ENCODE peak calls at places on chromosome 21, in five cellular contexts. Z, E, O, F and A are unnamed samples.

GRCh38 chr21:32257952-32258785 is 20.7 kb downstream of the MIS18A start:
- DNase-seq in O (peak), E (no peak), Z (peak), F (peak), A (no peak)

GRCh38 chr21:15872236-15872635 is 142.5 kb downstream of the USP25 start:
- DNase-seq in F (no peak), O (no peak), E (no peak), Z (no peak), A (no peak)

GRCh38 chr21:16058896-16059295 is 329.1 kb downstream of the USP25 start:
- DNase-seq in O (no peak), Z (no peak), F (no peak), E (no peak), A (no peak)

GRCh38 chr21:32795376-32795775 is 23.8 kb upstream of the PAXBP1 start:
- DNase-seq in O (no peak), Z (no peak), E (no peak), F (no peak), A (no peak)

GRCh38 chr21:45031231-45032191 is 42.9 kb upstream of the ADARB1 start:
- DNase-seq in F (no peak), E (no peak), O (no peak), Z (no peak), A (no peak)

GRCh38 chr21:33537212-33537611 is 4.7 kb downstream of the GART start:
- DNase-seq in O (no peak), Z (no peak), E (no peak), F (no peak), A (no peak)

GRCh38 chr21:30194701-30195299 is 21.1 kb downstream of the CLDN8 start:
- DNase-seq in Z (no peak), E (no peak), F (no peak), O (no peak), A (no peak)

GRCh38 chr21:32131960-32132359 is 146.9 kb downstream of the MIS18A start:
- DNase-seq in F (no peak), E (no peak), Z (peak), O (no peak), A (no peak)

GRCh38 chr21:46057111-46057709 is 40.7 kb upstream of the COL6A2 start:
- DNase-seq in E (no peak), F (no peak), O (no peak), Z (no peak), A (peak)

GRCh38 chr21:28333455-28334108 is 659.1 kb downstream of the LTN1 start:
- DNase-seq in Z (no peak), E (no peak), O (no peak), F (no peak), A (no peak)

GRCh38 chr21:29194847-29195246 is 64.4 kb downstream of the MAP3K7CL start:
- DNase-seq in O (no peak), Z (no peak), E (no peak), F (no peak), A (no peak)

GRCh38 chr21:36587388-36587787 is 107.5 kb upstream of the CLDN14 start:
- DNase-seq in Z (no peak), O (no peak), F (no peak), E (no peak), A (no peak)

GRCh38 chr21:26795866-26796329 is 49.3 kb downstream of the ADAMTS1 start:
- DNase-seq in E (no peak), O (peak), Z (peak), F (peak), A (no peak)

GRCh38 chr21:26800001-26800400 is 45.2 kb downstream of the ADAMTS1 start:
- DNase-seq in E (no peak), O (no peak), Z (no peak), F (no peak), A (no peak)

GRCh38 chr21:26795398-26795790 is 49.8 kb downstream of the ADAMTS1 start:
- DNase-seq in F (no peak), E (no peak), Z (no peak), O (no peak), A (no peak)

GRCh38 chr21:26798856-26799751 is 46.1 kb downstream of the ADAMTS1 start:
- DNase-seq in E (no peak), F (no peak), Z (no peak), O (no peak), A (no peak)

DNA sequence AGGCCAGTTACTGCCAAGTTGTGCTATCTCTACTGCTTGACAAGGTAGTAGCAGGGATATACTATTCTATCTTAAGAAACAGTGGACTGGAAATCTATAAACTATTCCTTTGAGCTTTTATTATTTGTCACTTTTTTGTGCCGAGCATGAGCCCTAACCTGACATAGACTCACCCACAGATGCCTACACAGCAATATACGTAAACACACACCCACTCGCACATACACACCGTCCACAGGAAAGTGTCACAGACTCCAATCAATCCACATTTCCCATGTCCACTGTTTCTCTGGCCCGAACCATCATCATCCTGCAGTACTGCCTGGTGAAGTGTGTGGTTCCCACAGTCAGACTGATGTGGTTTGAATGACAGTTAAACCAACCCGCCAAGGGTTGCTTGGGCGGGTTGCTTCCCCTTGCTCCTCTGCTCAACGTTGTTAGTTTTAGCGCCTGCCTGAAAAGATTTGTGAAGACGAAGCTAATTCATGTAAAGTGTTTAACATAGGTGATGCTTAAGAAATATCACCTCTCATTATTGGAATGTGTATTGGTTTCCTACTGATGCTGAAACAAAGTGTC is 47.2 kb downstream of the ADAMTS1 start:
- DNase-seq in F (no peak), Z (no peak), O (no peak), E (no peak), A (no peak)
- TF ChIP-seq CTCF in F (no peak), Z (no peak), O (no peak), E (no peak), A (no peak)

DNA sequence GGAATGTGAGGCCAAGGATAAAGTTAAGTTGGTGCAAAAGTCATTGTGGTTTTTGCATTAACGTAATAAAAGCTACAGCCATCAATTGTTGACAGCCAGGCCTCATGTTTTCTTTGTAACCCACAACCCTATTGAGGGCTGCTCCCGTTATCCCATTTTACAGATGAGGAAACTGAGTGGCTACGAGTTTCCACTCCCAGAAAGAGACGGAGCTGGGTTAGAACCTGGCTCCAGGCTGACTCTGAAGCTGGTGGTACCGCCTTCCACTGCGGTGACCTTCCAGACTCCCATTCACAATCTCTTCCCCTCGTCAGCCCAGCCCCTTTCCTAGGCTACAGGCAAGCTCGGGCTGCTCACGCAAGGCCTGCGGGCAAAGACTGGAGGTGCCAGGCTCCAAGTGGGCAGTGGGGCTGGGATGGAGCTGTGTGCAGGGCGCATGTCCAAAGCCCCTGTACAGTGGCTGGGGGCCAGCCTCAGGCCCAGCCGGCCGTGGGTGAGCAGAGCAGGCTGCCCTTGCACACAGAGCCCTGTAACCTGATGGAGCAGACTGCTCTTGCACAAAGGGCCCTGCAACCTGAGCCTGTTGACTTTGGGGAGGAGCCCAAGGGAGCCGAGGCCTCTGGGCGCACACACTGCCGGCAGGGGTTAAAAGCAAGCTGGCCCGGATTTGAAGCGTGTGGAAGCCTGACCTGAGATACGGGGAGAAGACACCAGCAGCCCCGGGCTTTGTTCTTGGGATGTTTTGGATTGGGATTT is 97.4 kb upstream of the TMPRSS2 start:
- DNase-seq in Z (no peak), F (no peak), O (no peak), E (no peak), A (no peak)
- TF ChIP-seq CTCF in Z (no peak), F (no peak), O (no peak), E (no peak), A (no peak)

GRCh38 chr21:34736116-34736870 is 67.5 kb downstream of the CLIC6 start:
- DNase-seq in Z (no peak), O (no peak), E (no peak), F (no peak), A (no peak)

GRCh38 chr21:34730756-34731445 is 62.1 kb downstream of the CLIC6 start:
- DNase-seq in O (no peak), Z (no peak), E (no peak), F (no peak), A (no peak)

GRCh38 chr21:34734696-34735095 is 65.9 kb downstream of the CLIC6 start:
- DNase-seq in O (no peak), E (no peak), Z (no peak), F (no peak), A (no peak)

GRCh38 chr21:34732388-34732821 is 63.6 kb downstream of the CLIC6 start:
- DNase-seq in F (no peak), O (no peak), E (no peak), Z (no peak), A (no peak)

GRCh38 chr21:34733866-34734265 is 65.1 kb downstream of the CLIC6 start:
- DNase-seq in F (no peak), O (no peak), Z (no peak), E (no peak), A (no peak)
- TF ChIP-seq CTCF in F (no peak), O (no peak), Z (no peak), E (no peak), A (no peak)

GRCh38 chr21:39952265-39952664 is 85.0 kb downstream of the PCP4 start:
- DNase-seq in Z (no peak), E (no peak), F (no peak), O (no peak), A (no peak)

GRCh38 chr21:39956586-39956985 is 89.3 kb downstream of the PCP4 start:
- DNase-seq in O (no peak), Z (no peak), F (no peak), E (no peak), A (no peak)

GRCh38 chr21:39955326-39955725 is 88.1 kb downstream of the PCP4 start:
- DNase-seq in F (no peak), O (no peak), Z (no peak), E (no peak), A (no peak)

GRCh38 chr21:39951183-39952101 is 84.2 kb downstream of the PCP4 start:
- DNase-seq in Z (no peak), O (no peak), E (no peak), F (no peak), A (no peak)

GRCh38 chr21:39954570-39954969 is 87.3 kb downstream of the PCP4 start:
- DNase-seq in F (no peak), E (no peak), O (no peak), Z (no peak), A (no peak)
- TF ChIP-seq CTCF in F (no peak), E (no peak), O (no peak), Z (no peak), A (no peak)

GRCh38 chr21:40512590-40512989 is 334.4 kb downstream of the DSCAM start:
- DNase-seq in O (no peak), Z (no peak), E (no peak), F (no peak), A (no peak)
- TF ChIP-seq CTCF in O (peak), Z (peak), E (no peak), F (peak), A (peak)

GRCh38 chr21:14491269-14491681 is 54.8 kb downstream of the SAMSN1 start:
- DNase-seq in E (no peak), O (no peak), F (no peak), Z (no peak), A (no peak)
- TF ChIP-seq CTCF in E (no peak), O (no peak), F (no peak), Z (no peak), A (no peak)

GRCh38 chr21:37658121-37658993 is 257.9 kb downstream of the KCNJ6 start:
- DNase-seq in F (no peak), E (no peak), O (no peak), Z (no peak), A (no peak)

GRCh38 chr21:37656899-37657298 is 259.4 kb downstream of the KCNJ6 start:
- DNase-seq in Z (no peak), F (no peak), O (no peak), E (no peak), A (no peak)

GRCh38 chr21:37659874-37660273 is 256.4 kb downstream of the KCNJ6 start:
- DNase-seq in O (no peak), E (no peak), F (no peak), Z (no peak), A (no peak)

GRCh38 chr21:37660709-37661108 is 255.5 kb downstream of the KCNJ6 start:
- DNase-seq in O (no peak), E (no peak), F (no peak), Z (no peak), A (no peak)

GRCh38 chr21:37658994-37659458 is 257.2 kb downstream of the KCNJ6 start:
- DNase-seq in O (peak), E (peak), F (peak), Z (no peak), A (no peak)
- TF ChIP-seq CTCF in O (no peak), E (peak), F (peak), Z (no peak), A (no peak)